ENCODE peak calls at places on chromosome 10, in five cellular contexts. O is hepatocyte, E is breast epithelium, N is fibroblast of lung, T is HCT116. Q is an unnamed sample. For H3K27me3, the result is how much of the 10 kb centered on the place peaks cover.

GRCh38 chr10:126456632-126457031 is 68.4 kb upstream of the ADAM12 start:
- DNase-seq in O (no peak), N (no peak), T (no peak), E (no peak), Q (no peak)

GRCh38 chr10:92845926-92846325 is 2.4 kb upstream of the EXOC6 start:
- DNase-seq in O (no peak), E (no peak), T (no peak), N (no peak), Q (no peak)

GRCh38 chr10:61627266-61627665 is 35.5 kb upstream of the CABCOCO1 start:
- DNase-seq in N (peak), T (no peak), O (no peak), E (no peak), Q (no peak)

GRCh38 chr10:125839176-125839575 is 15.8 kb downstream of the BCCIP start:
- DNase-seq in E (no peak), O (no peak), T (no peak), N (no peak), Q (no peak)

GRCh38 chr10:46321770-46322169 is 35.0 kb downstream of the ANTXRL start:
- DNase-seq in N (no peak), E (no peak), O (no peak), T (no peak), Q (no peak)

GRCh38 chr10:133528845-133529575 is 1.8 kb downstream of the CYP2E1 start:
- DNase-seq in O (no peak), N (peak), E (no peak), T (no peak), Q (no peak)

GRCh38 chr10:85280014-85280413 is 951.6 kb downstream of the CCSER2 start:
- DNase-seq in O (peak), E (no peak), N (no peak), T (no peak), Q (peak)

GRCh38 chr10:12376211-12376610 is 26.9 kb downstream of the CAMK1D start:
- DNase-seq in N (no peak), O (no peak), E (no peak), T (no peak), Q (no peak)

GRCh38 chr10:113003032-113003431 is 53.0 kb downstream of the TCF7L2 start:
- DNase-seq in O (no peak), N (no peak), E (no peak), T (no peak), Q (no peak)

GRCh38 chr10:64619068-64619467 is 1097.9 kb downstream of the REEP3 start:
- DNase-seq in N (no peak), T (no peak), E (no peak), O (peak), Q (no peak)

GRCh38 chr10:113820507-113820906 is 33.4 kb downstream of the DCLRE1A start:
- DNase-seq in T (peak), N (no peak), O (no peak), E (no peak), Q (no peak)

GRCh38 chr10:14526326-14526725 is 195.6 kb upstream of the FRMD4A start:
- DNase-seq in E (no peak), T (no peak), O (no peak), N (no peak), Q (no peak)

GRCh38 chr10:29011511-29011910 is 277.4 kb upstream of the LYZL1 start:
- DNase-seq in E (no peak), N (peak), O (no peak), T (no peak), Q (no peak)

GRCh38 chr10:33803248-33803647 is 468.8 kb upstream of the NRP1 start:
- DNase-seq in T (peak), O (no peak), N (peak), E (no peak), Q (no peak)

GRCh38 chr10:125067764-125068163 is 92.6 kb downstream of the CTBP2 start:
- DNase-seq in E (no peak), O (no peak), N (no peak), T (no peak), Q (no peak)

GRCh38 chr10:10092581-10092980 is 925.1 kb upstream of the CELF2 start:
- DNase-seq in E (no peak), O (peak), T (no peak), N (peak), Q (no peak)

GRCh38 chr10:16992611-16993119 is 136.9 kb downstream of the CUBN start:
- DNase-seq in N (peak), T (no peak), E (no peak), O (no peak), Q (no peak)

GRCh38 chr10:113562693-113563092 is 9.8 kb downstream of the HABP2 start:
- DNase-seq in T (no peak), O (peak), E (no peak), N (no peak), Q (no peak)

GRCh38 chr10:129969528-129970264 is 5.6 kb upstream of the EBF3 start:
- DNase-seq in T (no peak), E (no peak), N (no peak), O (no peak), Q (peak)

GRCh38 chr10:19876570-19876969 is 60.3 kb downstream of the PLXDC2 start:
- DNase-seq in N (no peak), T (no peak), E (no peak), O (no peak), Q (no peak)

GRCh38 chr10:124641282-124642075 is 102.7 kb downstream of the FAM53B start:
- DNase-seq in E (no peak), O (peak), N (peak), T (no peak), Q (no peak)

GRCh38 chr10:49761789-49762565 is at the start of gene OGDHL:
- DNase-seq in E (no peak), T (peak), O (peak), N (peak), Q (no peak)

GRCh38 chr10:69042838-69043237 is 45.1 kb upstream of the SRGN start:
- DNase-seq in N (no peak), E (no peak), T (no peak), O (no peak), Q (no peak)

GRCh38 chr10:80537705-80538480 is at the start of gene SH2D4B:
- DNase-seq in O (no peak), E (no peak), N (no peak), T (no peak), Q (no peak)

GRCh38 chr10:104416851-104417250 is 63.2 kb downstream of the CFAP58 start:
- DNase-seq in N (no peak), T (no peak), O (no peak), E (no peak), Q (no peak)

GRCh38 chr10:94489107-94489506 is 56.5 kb upstream of the HELLS start:
- DNase-seq in O (no peak), E (no peak), T (no peak), N (no peak), Q (no peak)

GRCh38 chr10:26199841-26200240 is 16.7 kb upstream of the GAD2 start:
- DNase-seq in N (no peak), O (no peak), E (no peak), T (no peak), Q (no peak)

GRCh38 chr10:15789793-15790525 is 70.2 kb upstream of the ITGA8 start:
- DNase-seq in O (no peak), T (no peak), E (no peak), N (peak), Q (no peak)

GRCh38 chr10:116039604-116040003 is 233.4 kb downstream of the GFRA1 start:
- DNase-seq in O (no peak), N (no peak), E (no peak), T (no peak), Q (no peak)

GRCh38 chr10:92848037-92848440 is 281 bp upstream of the EXOC6 start:
- DNase-seq in E (no peak), T (no peak), O (no peak), N (no peak), Q (no peak)

GRCh38 chr10:44308935-44309334 is 76.0 kb downstream of the CXCL12 start:
- DNase-seq in N (no peak), E (no peak), T (no peak), O (no peak), Q (no peak)
- H3K27ac ChIP-seq in N (no peak), E (no peak), T (no peak), O (no peak), Q (no peak)

GRCh38 chr10:509361-510102 is 179.9 kb downstream of the DIP2C start:
- DNase-seq in N (no peak), T (no peak), O (no peak), E (no peak), Q (no peak)

GRCh38 chr10:513393-513792 is 176.1 kb downstream of the DIP2C start:
- DNase-seq in O (no peak), T (no peak), N (no peak), E (no peak), Q (no peak)

GRCh38 chr10:511849-512191 is 177.6 kb downstream of the DIP2C start:
- DNase-seq in O (no peak), T (no peak), E (peak), N (no peak), Q (no peak)

GRCh38 chr10:510415-510881 is 179.0 kb downstream of the DIP2C start:
- DNase-seq in T (no peak), E (no peak), O (no peak), N (no peak), Q (no peak)

DNA sequence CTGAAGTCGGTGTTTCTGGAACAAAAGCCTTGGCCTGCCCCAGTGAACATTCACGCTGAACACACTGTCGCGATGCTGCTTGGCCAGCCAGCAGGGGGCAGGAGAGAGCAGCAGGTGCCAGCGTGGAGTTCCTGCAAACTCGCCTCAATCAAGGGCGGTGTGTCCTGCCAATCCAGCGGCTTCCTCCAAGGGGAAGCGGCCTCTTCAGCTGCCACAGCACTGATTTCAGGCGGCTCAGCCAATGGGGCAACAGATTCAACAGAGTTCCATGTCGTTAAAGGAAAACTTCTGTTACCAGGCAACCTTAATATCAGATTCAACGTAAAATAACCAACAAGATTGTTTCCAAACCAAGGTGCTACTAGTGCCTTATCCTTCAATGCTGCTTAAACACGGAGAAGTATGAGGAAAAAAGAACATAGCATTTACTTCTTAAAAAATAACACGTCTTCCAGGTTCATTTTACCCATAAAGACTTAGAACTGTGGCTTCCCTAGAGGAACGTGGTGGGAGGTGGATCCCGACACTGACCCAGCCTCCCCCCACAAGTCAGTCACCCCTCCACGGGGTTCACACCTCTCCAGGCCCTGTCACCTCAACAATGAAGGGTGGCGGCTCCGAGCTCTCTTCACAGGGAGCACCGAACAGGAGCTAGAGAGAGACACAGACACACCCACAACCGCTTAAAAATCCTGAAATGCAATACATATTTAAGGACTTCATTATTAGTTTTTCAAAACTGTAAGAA is 178.2 kb downstream of the DIP2C start:
- DNase-seq in E (peak), O (peak), N (peak), T (peak), Q (peak)
- TF ChIP-seq CTCF in E (peak), O (peak), N (peak), T (peak), Q (peak)

DNA sequence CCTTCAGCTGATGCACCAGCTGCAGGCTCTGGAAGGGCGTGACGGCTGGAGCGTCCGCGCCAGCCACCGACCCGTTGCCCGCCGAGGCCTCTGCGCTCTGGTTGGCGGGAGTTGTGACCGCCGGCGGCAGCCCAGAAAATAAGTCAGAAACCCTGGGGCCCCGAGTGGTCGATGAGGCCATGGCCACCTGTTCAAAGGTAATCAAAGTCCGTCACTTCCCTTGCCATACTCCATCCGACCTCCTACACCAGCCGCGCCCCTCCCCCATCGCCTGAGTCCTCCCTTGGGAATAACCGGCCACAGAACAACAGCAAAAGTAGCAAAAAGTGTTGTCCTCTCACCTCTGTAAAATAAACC is 406 bp downstream of the PRLHR start:
- DNase-seq in N (no peak), T (no peak), O (no peak), E (no peak), Q (no peak)
- H3K27me3 ChIP-seq in N (under half), T (half or more), O (half or more), E (under half), Q (half or more)

GRCh38 chr10:60280475-60280874 is 109.2 kb downstream of the ANK3 start:
- DNase-seq in O (no peak), T (no peak), E (no peak), N (no peak), Q (no peak)

GRCh38 chr10:60282771-60283353 is 106.8 kb downstream of the ANK3 start:
- DNase-seq in O (peak), E (no peak), T (no peak), N (peak), Q (no peak)

GRCh38 chr10:60281331-60281730 is 108.3 kb downstream of the ANK3 start:
- DNase-seq in T (no peak), N (no peak), E (no peak), O (no peak), Q (no peak)

GRCh38 chr10:60283397-60283796 is 106.3 kb downstream of the ANK3 start:
- DNase-seq in E (no peak), N (no peak), O (no peak), T (no peak), Q (no peak)

GRCh38 chr10:60281792-60282353 is 107.8 kb downstream of the ANK3 start:
- DNase-seq in O (no peak), E (no peak), T (no peak), N (no peak), Q (no peak)
- H3K27ac ChIP-seq in O (peak), E (no peak), T (no peak), N (no peak), Q (no peak)

Q was measured in lower lobe of right lung.